ENCODE peak calls at places on chromosome 20, in nine cellular contexts. Q is DND-41, A is Calu3, U is brain microvascular endothelial cell, F is left ventricle myocardium inferior, H is HFFc6, S is endothelial cell of umbilical vein, M is heart left ventricle, P is upper lobe of left lung. Z is an unnamed sample.

GRCh38 chr20:48682529-48683385 is 145.0 kb downstream of the PREX1 start:
- DNase-seq in H (peak), M (peak), F (peak), Q (no peak), A (peak), S (peak), P (peak), U (peak), Z (peak)

GRCh38 chr20:16821211-16822089 is 73.3 kb downstream of the OTOR start:
- DNase-seq in P (peak), S (peak), U (peak), F (no peak), A (peak), H (peak), M (no peak), Q (peak), Z (no peak)

GRCh38 chr20:41170386-41171105 is 33.2 kb downstream of the PLCG1 start:
- DNase-seq in A (no peak), F (no peak), U (no peak), P (peak), H (no peak), Q (no peak), S (no peak), M (peak), Z (no peak)

GRCh38 chr20:16216227-16217210 is 356.7 kb downstream of the KIF16B start:
- DNase-seq in U (peak), M (no peak), Q (no peak), F (no peak), S (no peak), P (no peak), H (no peak), A (no peak), Z (no peak)

GRCh38 chr20:49287555-49288249 is 9.8 kb upstream of the ZNFX1 start:
- DNase-seq in S (peak), M (no peak), U (no peak), A (no peak), P (no peak), F (no peak), Q (no peak), H (peak), Z (no peak)

GRCh38 chr20:10603971-10604864 is 69.6 kb downstream of the JAG1 start:
- DNase-seq in U (peak), S (peak), M (peak), A (peak), F (peak), Q (no peak), H (peak), P (peak), Z (no peak)

GRCh38 chr20:6999381-6999780 is 231.9 kb downstream of the BMP2 start:
- DNase-seq in P (peak), Q (no peak), U (no peak), H (no peak), S (no peak), F (no peak), M (no peak), A (no peak), Z (no peak)

GRCh38 chr20:52497731-52498130 is 306.2 kb upstream of the ZFP64 start:
- DNase-seq in P (no peak), M (no peak), U (no peak), S (peak), H (no peak), F (no peak), A (no peak), Q (no peak), Z (no peak)

GRCh38 chr20:9597547-9597946 is 83.2 kb downstream of the LAMP5 start:
- DNase-seq in Q (no peak), P (no peak), H (no peak), F (no peak), U (no peak), M (no peak), S (no peak), A (no peak), Z (no peak)

GRCh38 chr20:37651932-37652331 is 41.9 kb upstream of the CTNNBL1 start:
- DNase-seq in F (peak), P (peak), H (peak), U (no peak), M (peak), Q (peak), S (peak), A (peak), Z (no peak)

GRCh38 chr20:11452326-11452725 is 465.4 kb upstream of the BTBD3 start:
- DNase-seq in S (no peak), H (peak), Q (no peak), F (no peak), P (no peak), A (no peak), U (peak), M (no peak), Z (no peak)

GRCh38 chr20:44456611-44457010 is 19.1 kb upstream of the TTPAL start:
- DNase-seq in P (no peak), Q (no peak), A (no peak), U (no peak), F (no peak), S (no peak), M (no peak), H (no peak), Z (no peak)

GRCh38 chr20:63548542-63548941 is 993 bp upstream of the SRMS start:
- DNase-seq in M (no peak), P (no peak), F (no peak), S (no peak), H (no peak), A (no peak), U (no peak), Q (no peak), Z (no peak)

GRCh38 chr20:703426-703825 is 27.8 kb upstream of the SCRT2 start:
- DNase-seq in U (no peak), A (no peak), S (no peak), M (no peak), H (no peak), Q (no peak), F (no peak), P (peak), Z (no peak)

GRCh38 chr20:58890454-58891075 is 38.0 kb downstream of the GNAS start:
- DNase-seq in S (peak), A (peak), U (peak), P (peak), Q (peak), H (peak), F (peak), M (peak), Z (peak)
- TF ChIP-seq CTCF in S (no peak), A (no peak), U (no peak), P (no peak), Q (no peak), H (no peak), F (no peak), M (no peak), Z (no peak)

DNA sequence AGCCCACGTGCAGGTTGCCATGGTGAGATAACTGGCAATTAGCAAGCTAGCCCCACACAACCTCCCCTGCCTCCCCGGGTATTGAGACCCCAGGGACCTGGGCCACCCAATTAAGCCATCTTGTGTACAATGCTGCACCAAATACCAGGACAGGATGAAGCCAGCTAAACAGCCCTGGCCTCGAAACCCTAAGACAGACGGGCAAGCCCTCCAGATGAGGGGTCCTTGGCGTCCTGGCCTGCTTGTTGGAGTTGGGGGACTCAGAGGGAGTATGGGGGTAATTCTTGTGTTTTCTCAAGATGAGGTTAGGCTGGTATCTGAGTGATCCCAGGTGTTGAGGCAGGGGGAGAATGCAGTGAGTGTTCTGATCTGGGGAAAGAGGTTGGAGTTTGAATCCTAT is 8.8 kb upstream of the MAPRE1 start:
- DNase-seq in S (no peak), M (no peak), P (no peak), H (no peak), Q (no peak), F (no peak), A (no peak), U (no peak), Z (no peak)
- TF ChIP-seq CTCF in S (no peak), M (no peak), P (no peak), H (no peak), Q (no peak), F (no peak), A (no peak), U (no peak), Z (no peak)

GRCh38 chr20:51059862-51060261 is 37.0 kb upstream of the KCNG1 start:
- DNase-seq in Q (no peak), P (no peak), S (no peak), A (no peak), U (peak), M (no peak), F (no peak), H (no peak), Z (no peak)
- TF ChIP-seq CTCF in Q (no peak), P (no peak), S (no peak), A (no peak), U (no peak), M (no peak), F (no peak), H (no peak), Z (no peak)

GRCh38 chr20:34834459-34834893 is 9.0 kb upstream of the NCOA6 start:
- DNase-seq in H (peak), A (no peak), U (no peak), S (peak), F (no peak), Q (no peak), P (no peak), M (no peak), Z (no peak)
- TF ChIP-seq CTCF in H (peak), A (peak), U (peak), S (no peak), F (peak), Q (peak), P (no peak), M (peak), Z (peak)

Z was measured in progenitor cell of endocrine pancreas.